ENCODE peak calls at places on chromosomes 7 and 10, in eight cellular contexts. U is testis, Y is coronary artery, P is cardiac fibroblast, Q is body of pancreas, B is HFF-Myc, H is choroid plexus epithelial cell, Z is astrocyte. M is an unnamed sample.

GRCh38 chr7:26449175-26450165 is 157.8 kb downstream of the SNX10 start:
- DNase-seq in U (no peak), Y (no peak), P (peak), Q (no peak), B (no peak), H (no peak), Z (peak), M (peak)

GRCh38 chr10:71613303-71613777 is 106.2 kb downstream of the C10orf105 start:
- DNase-seq in U (no peak), Y (no peak), P (no peak), Q (no peak), B (no peak), H (no peak), Z (no peak), M (no peak)

GRCh38 chr7:112782498-112782897 is 7.7 kb downstream of the TMEM168 start:
- DNase-seq in U (no peak), Y (no peak), P (no peak), Q (no peak), B (no peak), H (no peak), Z (no peak), M (no peak)

GRCh38 chr7:98869374-98870070 is at the start of gene TMEM130:
- DNase-seq in U (no peak), Y (no peak), P (no peak), Q (no peak), B (no peak), H (peak), Z (no peak), M (no peak)

GRCh38 chr10:47243791-47244190 is 56.2 kb upstream of the GDF10 start:
- DNase-seq in U (no peak), Y (peak), P (no peak), Q (no peak), B (no peak), H (no peak), Z (no peak), M (peak)

GRCh38 chr10:113552014-113552413 is 839 bp upstream of the HABP2 start:
- DNase-seq in U (no peak), Y (no peak), P (no peak), Q (peak), B (no peak), H (no peak), Z (no peak), M (no peak)

GRCh38 chr10:44402465-44403205 is 17.7 kb upstream of the CXCL12 start:
- DNase-seq in U (no peak), Y (peak), P (no peak), Q (no peak), B (no peak), H (no peak), Z (no peak), M (no peak)

GRCh38 chr7:49630513-49630912 is 142.9 kb upstream of the VWC2 start:
- DNase-seq in U (no peak), Y (no peak), P (no peak), Q (no peak), B (no peak), H (no peak), Z (no peak), M (no peak)

GRCh38 chr10:3658766-3659165 is 126.2 kb downstream of the KLF6 start:
- DNase-seq in U (no peak), Y (no peak), P (no peak), Q (no peak), B (no peak), H (no peak), Z (no peak), M (no peak)

GRCh38 chr10:64760371-64760770 is 1239.2 kb downstream of the REEP3 start:
- DNase-seq in U (no peak), Y (no peak), P (no peak), Q (no peak), B (no peak), H (peak), Z (no peak), M (no peak)

GRCh38 chr10:76984559-76985443 is 652.8 kb downstream of the KCNMA1 start:
- DNase-seq in U (peak), Y (no peak), P (peak), Q (peak), B (peak), H (peak), Z (peak), M (peak)

GRCh38 chr7:1562126-1562525 is 6.1 kb upstream of the TMEM184A start:
- DNase-seq in U (no peak), Y (no peak), P (no peak), Q (no peak), B (no peak), H (no peak), Z (no peak), M (no peak)

GRCh38 chr7:71465741-71466189 is 333.8 kb downstream of the GALNT17 start:
- DNase-seq in U (no peak), Y (no peak), P (no peak), Q (no peak), B (no peak), H (no peak), Z (no peak), M (no peak)

GRCh38 chr10:15433850-15434537 is 62.9 kb upstream of the FAM171A1 start:
- DNase-seq in U (peak), Y (no peak), P (peak), Q (no peak), B (peak), H (peak), Z (peak), M (peak)

DNA sequence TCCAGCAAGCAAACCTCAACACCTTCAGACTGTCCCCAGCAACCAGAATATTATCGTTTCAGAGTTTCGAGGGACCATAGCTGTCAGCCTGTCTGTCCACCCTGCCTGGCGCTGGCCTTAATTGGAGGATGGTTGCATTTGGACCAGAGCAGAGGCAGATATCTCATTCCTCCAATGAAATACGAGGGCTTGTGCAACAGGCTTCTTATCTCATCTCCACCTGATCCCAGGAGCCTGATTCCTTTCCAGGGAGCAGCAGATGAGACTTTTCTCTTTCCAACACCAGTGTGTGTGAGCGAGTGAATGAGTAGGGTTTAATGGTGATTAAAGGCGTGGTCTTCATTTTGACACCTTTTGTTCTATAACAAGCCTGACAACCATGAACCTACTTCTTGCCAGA is 147.3 kb downstream of the CUX1 start:
- DNase-seq in U (no peak), Y (no peak), P (no peak), Q (no peak), B (no peak), H (no peak), Z (no peak), M (no peak)
- TF ChIP-seq CTCF in U (no peak), Y (no peak), P (no peak), Q (no peak), B (no peak), H (no peak), Z (no peak), M (no peak)

DNA sequence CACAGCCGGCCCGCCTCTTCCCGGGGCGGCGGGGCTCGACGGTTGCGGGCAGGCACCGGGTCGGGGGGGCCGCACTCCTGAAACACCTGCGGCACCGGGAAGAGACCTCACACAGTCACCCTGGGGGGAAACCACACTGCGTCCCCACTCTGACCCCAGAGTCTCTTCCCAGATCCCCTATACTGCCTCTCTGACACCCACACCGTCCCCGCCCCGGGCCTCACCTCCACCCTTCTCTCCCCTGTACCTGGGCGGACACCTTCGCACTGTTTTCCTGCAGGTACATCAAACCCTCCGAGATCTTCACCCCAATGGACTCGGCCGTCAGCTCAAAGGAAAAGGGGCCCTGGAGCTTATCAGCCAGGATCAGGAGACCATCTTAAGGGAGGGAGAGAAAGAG is 3.4 kb upstream of the GAL3ST4 start:
- DNase-seq in U (no peak), Y (no peak), P (no peak), Q (no peak), B (no peak), H (no peak), Z (no peak), M (no peak)
- H3K4me3 ChIP-seq in U (peak), Y (peak), P (no peak), Q (no peak), B (no peak), H (no peak), Z (no peak), M (peak)

GRCh38 chr7:130667593-130668257 is 823 bp downstream of the COPG2 start:
- DNase-seq in U (no peak), Y (no peak), P (peak), Q (no peak), B (no peak), H (no peak), Z (no peak), M (no peak)

GRCh38 chr7:130672146-130672545 is 3.6 kb upstream of the COPG2 start:
- DNase-seq in U (no peak), Y (no peak), P (no peak), Q (no peak), B (no peak), H (no peak), Z (no peak), M (no peak)

GRCh38 chr7:130669051-130669700 is 628 bp upstream of the COPG2 start:
- DNase-seq in U (no peak), Y (peak), P (no peak), Q (no peak), B (no peak), H (peak), Z (no peak), M (no peak)

GRCh38 chr7:130673066-130673465 is 4.5 kb upstream of the COPG2 start:
- DNase-seq in U (no peak), Y (no peak), P (no peak), Q (no peak), B (no peak), H (no peak), Z (no peak), M (no peak)

DNA sequence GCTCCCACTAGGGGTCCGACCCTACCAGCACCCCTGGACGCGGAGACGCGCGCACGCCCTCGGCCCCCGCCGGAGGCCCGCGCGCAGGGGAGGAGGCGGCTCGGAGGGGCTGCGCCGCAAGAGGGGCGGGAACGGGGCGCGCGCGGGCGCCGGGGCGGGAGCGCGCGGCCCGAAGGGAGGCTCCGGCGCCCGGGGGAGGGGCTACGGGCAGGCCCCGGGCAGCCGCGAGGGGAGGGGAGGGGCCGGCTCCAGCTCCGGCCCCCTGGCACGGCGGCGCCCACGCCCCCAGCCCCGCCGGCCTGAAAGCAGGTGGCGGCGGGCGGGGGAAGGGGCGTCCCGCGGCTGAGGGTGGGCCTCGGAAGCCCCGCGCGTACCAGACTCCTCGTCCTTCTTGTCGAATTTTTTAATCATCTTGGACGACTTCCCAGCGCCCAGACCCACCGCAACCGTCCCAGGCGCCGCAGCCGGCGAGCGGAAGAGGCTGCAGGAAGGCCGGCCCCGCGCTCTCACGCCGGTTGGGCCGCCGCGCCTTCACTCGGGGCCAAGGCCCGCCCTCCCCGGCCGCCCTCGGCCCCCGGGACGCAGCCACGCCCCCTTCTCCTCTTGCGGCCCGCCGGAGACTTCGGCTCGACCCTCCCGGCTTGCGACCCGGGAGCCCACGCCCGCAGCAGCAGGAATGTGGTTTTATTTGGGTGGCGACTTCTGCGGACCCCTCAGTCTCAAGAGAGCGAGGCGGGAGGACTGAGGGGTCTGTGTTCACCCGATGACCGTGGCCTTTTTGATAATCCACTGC is at the start of gene COPG2:
- DNase-seq in U (peak), Y (peak), P (peak), Q (peak), B (peak), H (peak), Z (peak), M (peak)
- TF ChIP-seq CTCF in U (no peak), Y (no peak), P (peak), Q (no peak), B (no peak), H (no peak), Z (no peak), M (no peak)

DNA sequence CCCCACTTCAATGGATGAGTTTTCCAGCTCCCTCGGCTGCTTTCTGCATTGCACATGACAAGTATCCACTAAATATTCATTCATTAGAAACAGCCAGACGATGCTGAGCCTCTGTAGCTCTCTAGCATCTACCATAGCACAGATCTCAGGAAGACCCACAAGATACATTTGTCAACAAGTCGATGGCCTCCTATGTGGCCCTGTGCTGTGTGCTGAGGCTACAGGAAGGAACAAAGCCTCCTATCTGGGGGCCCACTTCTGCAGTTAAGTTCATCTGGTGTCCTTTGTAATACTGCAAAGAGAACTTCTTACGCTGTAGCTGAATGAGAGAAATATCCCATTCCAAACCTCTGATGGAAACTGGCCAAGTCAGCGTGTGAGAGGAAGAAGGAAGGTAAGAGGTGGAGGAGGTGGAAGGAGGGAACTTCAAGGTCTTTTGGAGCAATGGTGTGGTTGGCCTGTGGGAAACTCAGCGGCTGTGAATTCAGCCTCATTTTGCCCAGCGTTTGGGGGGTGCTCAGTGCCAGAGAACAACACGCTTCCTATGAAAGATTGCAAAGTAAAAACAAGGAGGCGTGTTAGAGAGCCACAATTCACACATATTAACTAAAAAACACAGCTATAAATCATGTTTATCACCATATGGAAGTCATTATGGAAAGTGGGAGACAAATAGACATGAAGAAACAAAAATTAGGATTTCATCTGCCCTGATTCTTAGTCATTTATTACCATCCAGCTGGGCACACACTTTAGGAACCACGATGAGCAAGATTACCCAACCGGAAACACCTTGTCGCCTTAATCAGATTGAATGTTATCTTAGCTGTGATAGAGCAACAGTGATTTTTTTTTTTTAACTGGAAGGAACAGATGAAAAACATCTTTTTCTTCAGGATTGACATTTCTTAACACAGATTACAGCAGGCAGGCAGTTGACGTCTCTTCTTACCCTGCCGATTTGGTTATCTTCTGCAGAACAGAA is 62.2 kb upstream of the USP6NL start:
- DNase-seq in U (no peak), Y (no peak), P (peak), Q (peak), B (no peak), H (peak), Z (no peak), M (no peak)
- H3K4me3 ChIP-seq in U (no peak), Y (no peak), P (no peak), Q (no peak), B (no peak), H (no peak), Z (no peak), M (no peak)

M was measured in adrenal gland.